ENCODE peak calls at places on chromosomes 7 and 10, in five cellular contexts. One of them, this sample, is unnamed.

GRCh38 chr7:71925663-71926062 is 486.5 kb downstream of the CALN1 start:
- DNase-seq in left ventricle myocardium inferior: no peak
- DNase-seq in heart right ventricle: no peak
- DNase-seq in small intestine: no peak
- DNase-seq in CD4-positive, CD25-positive, alpha-beta regulatory T cell: no peak
- DNase-seq in this sample: no peak

GRCh38 chr7:66344166-66344565 is 139.0 kb downstream of the TPST1 start:
- DNase-seq in left ventricle myocardium inferior: no peak
- DNase-seq in heart right ventricle: no peak
- DNase-seq in small intestine: no peak
- DNase-seq in CD4-positive, CD25-positive, alpha-beta regulatory T cell: no peak
- DNase-seq in this sample: no peak

GRCh38 chr10:73865459-73866442 is 8.6 kb downstream of the CAMK2G start:
- DNase-seq in left ventricle myocardium inferior: peak; percentile 57
- DNase-seq in heart right ventricle: peak; percentile 47
- DNase-seq in small intestine: peak; percentile 54
- DNase-seq in CD4-positive, CD25-positive, alpha-beta regulatory T cell: peak; percentile 52
- DNase-seq in this sample: peak; percentile 81

GRCh38 chr10:63633677-63634487 is 112.7 kb downstream of the REEP3 start:
- DNase-seq in left ventricle myocardium inferior: no peak
- DNase-seq in heart right ventricle: no peak
- DNase-seq in small intestine: peak; percentile 37
- DNase-seq in CD4-positive, CD25-positive, alpha-beta regulatory T cell: no peak
- DNase-seq in this sample: no peak

GRCh38 chr7:155858521-155859061 is 46.3 kb upstream of the SHH start:
- DNase-seq in left ventricle myocardium inferior: no peak
- DNase-seq in heart right ventricle: no peak
- DNase-seq in small intestine: peak; percentile 33
- DNase-seq in CD4-positive, CD25-positive, alpha-beta regulatory T cell: no peak
- DNase-seq in this sample: no peak

GRCh38 chr7:108114117-108114841 is 15.9 kb downstream of the LAMB4 start:
- DNase-seq in left ventricle myocardium inferior: no peak
- DNase-seq in heart right ventricle: no peak
- DNase-seq in small intestine: peak; percentile 41
- DNase-seq in CD4-positive, CD25-positive, alpha-beta regulatory T cell: no peak
- DNase-seq in this sample: no peak

GRCh38 chr7:135933509-135934188 is 43.5 kb downstream of the MTPN start:
- DNase-seq in left ventricle myocardium inferior: no peak
- DNase-seq in heart right ventricle: no peak
- DNase-seq in small intestine: no peak
- DNase-seq in CD4-positive, CD25-positive, alpha-beta regulatory T cell: no peak
- DNase-seq in this sample: no peak

GRCh38 chr10:31315453-31315852 is 3.6 kb upstream of the ZEB1 start:
- DNase-seq in left ventricle myocardium inferior: no peak
- DNase-seq in heart right ventricle: no peak
- DNase-seq in small intestine: no peak
- DNase-seq in CD4-positive, CD25-positive, alpha-beta regulatory T cell: no peak
- DNase-seq in this sample: peak; percentile 17

GRCh38 chr10:109961181-109962001 is 38.1 kb upstream of the XPNPEP1 start:
- DNase-seq in left ventricle myocardium inferior: no peak
- DNase-seq in heart right ventricle: no peak
- DNase-seq in small intestine: no peak
- DNase-seq in CD4-positive, CD25-positive, alpha-beta regulatory T cell: no peak
- DNase-seq in this sample: no peak

GRCh38 chr7:134585897-134586296 is 37.0 kb downstream of the AKR1B15 start:
- DNase-seq in left ventricle myocardium inferior: no peak
- DNase-seq in heart right ventricle: no peak
- DNase-seq in small intestine: no peak
- DNase-seq in CD4-positive, CD25-positive, alpha-beta regulatory T cell: no peak
- DNase-seq in this sample: no peak
- H3K4me3 ChIP-seq in left ventricle myocardium inferior: no peak overlapping the region
- H3K4me3 ChIP-seq in heart right ventricle: no peak overlapping the region
- H3K4me3 ChIP-seq in small intestine: no peak overlapping the region
- H3K4me3 ChIP-seq in CD4-positive, CD25-positive, alpha-beta regulatory T cell: no peak overlapping the region
- H3K4me3 ChIP-seq in this sample: no peak overlapping the region

DNA sequence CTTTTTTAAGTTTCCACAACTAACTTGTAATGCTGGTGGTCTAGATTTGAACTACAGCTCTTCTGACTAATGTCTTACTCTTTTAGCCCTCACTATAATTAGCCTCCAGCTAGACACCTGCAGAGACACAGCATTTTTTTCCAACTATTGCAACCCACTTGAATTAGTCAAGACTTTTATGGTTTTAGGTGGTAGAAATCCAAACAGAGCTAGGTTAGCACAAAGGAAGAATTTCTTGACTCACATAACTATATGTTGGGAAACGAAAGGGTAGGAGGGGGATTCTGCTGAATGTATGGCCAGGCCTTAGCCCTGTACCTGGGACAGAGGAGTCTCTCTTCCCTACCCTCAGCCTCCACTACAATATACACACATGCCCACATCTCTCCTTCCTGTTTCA is 586.1 kb downstream of the INHBA start:
- DNase-seq in left ventricle myocardium inferior: no peak
- DNase-seq in heart right ventricle: no peak
- DNase-seq in small intestine: no peak
- DNase-seq in CD4-positive, CD25-positive, alpha-beta regulatory T cell: no peak
- DNase-seq in this sample: no peak
- H3K4me1 ChIP-seq in left ventricle myocardium inferior: no peaks in the 10 kb centered on the region
- H3K4me1 ChIP-seq in heart right ventricle: no peaks in the 10 kb centered on the region
- H3K4me1 ChIP-seq in small intestine: no peaks in the 10 kb centered on the region
- H3K4me1 ChIP-seq in CD4-positive, CD25-positive, alpha-beta regulatory T cell: no peaks in the 10 kb centered on the region
- H3K4me1 ChIP-seq in this sample: no peaks in the 10 kb centered on the region

GRCh38 chr10:71213761-71214440 is 1.5 kb downstream of the UNC5B start:
- DNase-seq in left ventricle myocardium inferior: no peak
- DNase-seq in heart right ventricle: no peak
- DNase-seq in small intestine: no peak
- DNase-seq in CD4-positive, CD25-positive, alpha-beta regulatory T cell: no peak
- DNase-seq in this sample: peak; percentile 65
- H3K4me3 ChIP-seq in left ventricle myocardium inferior: peak overlapping the region; percentile 74
- H3K4me3 ChIP-seq in heart right ventricle: peak overlapping the region; percentile 98
- H3K4me3 ChIP-seq in small intestine: no peak overlapping the region
- H3K4me3 ChIP-seq in CD4-positive, CD25-positive, alpha-beta regulatory T cell: no peak overlapping the region
- H3K4me3 ChIP-seq in this sample: peak overlapping the region; percentile 51

DNA sequence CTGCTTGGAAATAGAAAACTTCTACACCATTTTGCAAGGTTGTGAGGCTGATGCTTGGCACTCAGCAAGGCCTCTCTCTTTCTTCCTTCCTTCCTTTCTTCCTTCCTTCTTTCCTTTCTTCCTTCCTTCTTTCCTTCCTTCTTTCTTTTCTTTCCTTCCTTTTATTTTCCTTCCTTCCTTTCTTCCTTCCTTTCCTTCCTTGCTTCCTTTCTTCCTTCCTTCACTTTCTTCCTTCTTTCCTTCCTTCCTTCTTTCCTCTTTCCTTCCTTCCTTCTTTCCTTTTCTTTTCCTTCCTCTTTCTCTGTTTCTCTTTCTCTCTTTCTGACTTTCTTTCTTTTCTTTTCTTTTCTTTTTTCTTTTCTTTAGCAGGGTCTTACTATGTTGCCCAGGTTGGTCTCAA is 460.4 kb downstream of the KCNMA1 start:
- DNase-seq in left ventricle myocardium inferior: no peak
- DNase-seq in heart right ventricle: no peak
- DNase-seq in small intestine: no peak
- DNase-seq in CD4-positive, CD25-positive, alpha-beta regulatory T cell: no peak
- DNase-seq in this sample: no peak
- H3K4me1 ChIP-seq in left ventricle myocardium inferior: peaks cover 6% of the 10 kb centered on the region
- H3K4me1 ChIP-seq in heart right ventricle: peaks cover 4% of the 10 kb centered on the region
- H3K4me1 ChIP-seq in small intestine: no peaks in the 10 kb centered on the region
- H3K4me1 ChIP-seq in CD4-positive, CD25-positive, alpha-beta regulatory T cell: no peaks in the 10 kb centered on the region
- H3K4me1 ChIP-seq in this sample: no peaks in the 10 kb centered on the region

DNA sequence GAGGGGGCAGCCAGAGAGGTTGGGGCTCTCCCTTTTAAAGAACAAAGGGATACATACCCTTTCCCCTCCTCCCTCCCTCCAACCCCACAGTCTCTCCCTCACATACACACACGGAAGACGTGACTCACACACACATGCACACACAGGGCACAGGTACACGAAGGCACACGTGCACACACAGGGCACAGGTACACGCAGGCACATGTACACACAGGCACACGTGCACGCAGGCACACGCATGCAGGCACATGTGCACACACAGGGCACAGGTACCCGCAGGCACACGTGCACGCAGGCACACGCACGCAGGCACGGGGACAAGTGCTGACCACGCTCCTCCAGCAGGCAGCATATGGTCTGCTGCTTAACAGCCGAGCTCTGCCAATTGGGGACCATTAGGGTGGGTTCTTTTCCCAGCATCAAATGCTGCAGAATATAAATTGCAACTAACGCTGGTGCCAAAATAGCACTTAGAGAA is 55.0 kb upstream of the TNRC18 start:
- DNase-seq in left ventricle myocardium inferior: no peak
- DNase-seq in heart right ventricle: no peak
- DNase-seq in small intestine: peak; percentile 21
- DNase-seq in CD4-positive, CD25-positive, alpha-beta regulatory T cell: no peak
- DNase-seq in this sample: no peak
- H3K4me3 ChIP-seq in left ventricle myocardium inferior: peak overlapping the region; percentile 63
- H3K4me3 ChIP-seq in heart right ventricle: peak overlapping the region; percentile 31
- H3K4me3 ChIP-seq in small intestine: no peak overlapping the region
- H3K4me3 ChIP-seq in CD4-positive, CD25-positive, alpha-beta regulatory T cell: no peak overlapping the region
- H3K4me3 ChIP-seq in this sample: no peak overlapping the region

GRCh38 chr7:104936546-104936945 is 77.5 kb upstream of the KMT2E start:
- DNase-seq in left ventricle myocardium inferior: no peak
- DNase-seq in heart right ventricle: no peak
- DNase-seq in small intestine: no peak
- DNase-seq in CD4-positive, CD25-positive, alpha-beta regulatory T cell: no peak
- DNase-seq in this sample: no peak
- H3K4me1 ChIP-seq in left ventricle myocardium inferior: peaks cover 2% of the 10 kb centered on the region
- H3K4me1 ChIP-seq in heart right ventricle: peaks cover 7% of the 10 kb centered on the region
- H3K4me1 ChIP-seq in small intestine: peaks cover 3% of the 10 kb centered on the region
- H3K4me1 ChIP-seq in CD4-positive, CD25-positive, alpha-beta regulatory T cell: peaks cover 2% of the 10 kb centered on the region
- H3K4me1 ChIP-seq in this sample: no peaks in the 10 kb centered on the region

This sample was measured in right cardiac atrium.